ENCODE peak calls at places on chromosomes 16 and 17, in eight cellular contexts. One of them, this sample, is unnamed.

GRCh38 chr16:71421911-71422310 is 19.9 kb downstream of the TLE7 start:
- DNase-seq in effector CD4-positive, alpha-beta T cell: no peak
- DNase-seq in NCI-H748 treated with DMSO at 0.1 percent for 48 hours: no peak
- DNase-seq in iPS-NIHi11: peak
- DNase-seq in stimulated activated CD4-positive, alpha-beta T cell treated with anti-CD3 and anti-CD28 coated beads, Interleukin-1b, Interleukin-23, amount 100 ng/mL, for 24 hours: no peak
- DNase-seq in activated naive CD4-positive, alpha-beta T cell treated with Interleukin-2 at 50 U/mL for 16 hours: peak
- DNase-seq in GM18507: no peak
- DNase-seq in mucosa of gallbladder: no peak
- DNase-seq in this sample: no peak

GRCh38 chr17:54536306-54536705 is 364.3 kb upstream of the TOM1L1 start:
- DNase-seq in NCI-H748 treated with DMSO at 0.1 percent for 48 hours: no peak
- DNase-seq in GM18507: no peak
- DNase-seq in iPS-NIHi11: no peak
- DNase-seq in activated naive CD4-positive, alpha-beta T cell treated with Interleukin-2 at 50 U/mL for 16 hours: no peak
- DNase-seq in mucosa of gallbladder: no peak
- DNase-seq in stimulated activated CD4-positive, alpha-beta T cell treated with anti-CD3 and anti-CD28 coated beads, Interleukin-1b, Interleukin-23, amount 100 ng/mL, for 24 hours: no peak
- DNase-seq in effector CD4-positive, alpha-beta T cell: no peak
- DNase-seq in this sample: no peak

GRCh38 chr17:19502517-19502916 is 31.1 kb upstream of the SLC47A1 start:
- DNase-seq in activated naive CD4-positive, alpha-beta T cell treated with Interleukin-2 at 50 U/mL for 16 hours: peak
- DNase-seq in effector CD4-positive, alpha-beta T cell: no peak
- DNase-seq in GM18507: no peak
- DNase-seq in NCI-H748 treated with DMSO at 0.1 percent for 48 hours: no peak
- DNase-seq in mucosa of gallbladder: no peak
- DNase-seq in iPS-NIHi11: no peak
- DNase-seq in stimulated activated CD4-positive, alpha-beta T cell treated with anti-CD3 and anti-CD28 coated beads, Interleukin-1b, Interleukin-23, amount 100 ng/mL, for 24 hours: no peak
- DNase-seq in this sample: no peak

GRCh38 chr16:67248401-67249177 is at the start of gene SLC9A5:
- DNase-seq in activated naive CD4-positive, alpha-beta T cell treated with Interleukin-2 at 50 U/mL for 16 hours: peak
- DNase-seq in stimulated activated CD4-positive, alpha-beta T cell treated with anti-CD3 and anti-CD28 coated beads, Interleukin-1b, Interleukin-23, amount 100 ng/mL, for 24 hours: no peak
- DNase-seq in iPS-NIHi11: peak
- DNase-seq in mucosa of gallbladder: no peak
- DNase-seq in GM18507: peak
- DNase-seq in NCI-H748 treated with DMSO at 0.1 percent for 48 hours: no peak
- DNase-seq in effector CD4-positive, alpha-beta T cell: no peak
- DNase-seq in this sample: no peak

GRCh38 chr17:82300707-82301270 is 16.6 kb downstream of the CD7 start:
- DNase-seq in GM18507: no peak
- DNase-seq in effector CD4-positive, alpha-beta T cell: peak
- DNase-seq in iPS-NIHi11: peak
- DNase-seq in mucosa of gallbladder: peak
- DNase-seq in stimulated activated CD4-positive, alpha-beta T cell treated with anti-CD3 and anti-CD28 coated beads, Interleukin-1b, Interleukin-23, amount 100 ng/mL, for 24 hours: no peak
- DNase-seq in activated naive CD4-positive, alpha-beta T cell treated with Interleukin-2 at 50 U/mL for 16 hours: peak
- DNase-seq in NCI-H748 treated with DMSO at 0.1 percent for 48 hours: no peak
- DNase-seq in this sample: no peak

GRCh38 chr16:86962259-86962658 is 354.9 kb downstream of the C16orf95 start:
- DNase-seq in activated naive CD4-positive, alpha-beta T cell treated with Interleukin-2 at 50 U/mL for 16 hours: no peak
- DNase-seq in NCI-H748 treated with DMSO at 0.1 percent for 48 hours: no peak
- DNase-seq in mucosa of gallbladder: no peak
- DNase-seq in effector CD4-positive, alpha-beta T cell: no peak
- DNase-seq in iPS-NIHi11: no peak
- DNase-seq in GM18507: no peak
- DNase-seq in stimulated activated CD4-positive, alpha-beta T cell treated with anti-CD3 and anti-CD28 coated beads, Interleukin-1b, Interleukin-23, amount 100 ng/mL, for 24 hours: no peak
- DNase-seq in this sample: no peak

GRCh38 chr16:63890072-63890471 is 1231.8 kb downstream of the CDH11 start:
- DNase-seq in effector CD4-positive, alpha-beta T cell: no peak
- DNase-seq in NCI-H748 treated with DMSO at 0.1 percent for 48 hours: no peak
- DNase-seq in GM18507: no peak
- DNase-seq in activated naive CD4-positive, alpha-beta T cell treated with Interleukin-2 at 50 U/mL for 16 hours: no peak
- DNase-seq in iPS-NIHi11: no peak
- DNase-seq in stimulated activated CD4-positive, alpha-beta T cell treated with anti-CD3 and anti-CD28 coated beads, Interleukin-1b, Interleukin-23, amount 100 ng/mL, for 24 hours: no peak
- DNase-seq in mucosa of gallbladder: peak
- DNase-seq in this sample: no peak

GRCh38 chr16:24124291-24124690 is 131.8 kb upstream of the CACNG3 start:
- DNase-seq in iPS-NIHi11: no peak
- DNase-seq in stimulated activated CD4-positive, alpha-beta T cell treated with anti-CD3 and anti-CD28 coated beads, Interleukin-1b, Interleukin-23, amount 100 ng/mL, for 24 hours: no peak
- DNase-seq in activated naive CD4-positive, alpha-beta T cell treated with Interleukin-2 at 50 U/mL for 16 hours: no peak
- DNase-seq in effector CD4-positive, alpha-beta T cell: no peak
- DNase-seq in NCI-H748 treated with DMSO at 0.1 percent for 48 hours: no peak
- DNase-seq in mucosa of gallbladder: no peak
- DNase-seq in GM18507: no peak
- DNase-seq in this sample: no peak

GRCh38 chr16:20689668-20690067 is 7.8 kb downstream of the ACSM1 start:
- DNase-seq in activated naive CD4-positive, alpha-beta T cell treated with Interleukin-2 at 50 U/mL for 16 hours: no peak
- DNase-seq in iPS-NIHi11: no peak
- DNase-seq in effector CD4-positive, alpha-beta T cell: no peak
- DNase-seq in mucosa of gallbladder: no peak
- DNase-seq in stimulated activated CD4-positive, alpha-beta T cell treated with anti-CD3 and anti-CD28 coated beads, Interleukin-1b, Interleukin-23, amount 100 ng/mL, for 24 hours: no peak
- DNase-seq in GM18507: no peak
- DNase-seq in NCI-H748 treated with DMSO at 0.1 percent for 48 hours: no peak
- DNase-seq in this sample: no peak

GRCh38 chr16:20249247-20249646 is 78.1 kb downstream of the GP2 start:
- DNase-seq in mucosa of gallbladder: no peak
- DNase-seq in activated naive CD4-positive, alpha-beta T cell treated with Interleukin-2 at 50 U/mL for 16 hours: no peak
- DNase-seq in effector CD4-positive, alpha-beta T cell: no peak
- DNase-seq in iPS-NIHi11: no peak
- DNase-seq in stimulated activated CD4-positive, alpha-beta T cell treated with anti-CD3 and anti-CD28 coated beads, Interleukin-1b, Interleukin-23, amount 100 ng/mL, for 24 hours: no peak
- DNase-seq in NCI-H748 treated with DMSO at 0.1 percent for 48 hours: no peak
- DNase-seq in GM18507: no peak
- DNase-seq in this sample: peak

GRCh38 chr17:1422907-1423306 is 22.9 kb upstream of the YWHAE start:
- DNase-seq in GM18507: no peak
- DNase-seq in effector CD4-positive, alpha-beta T cell: no peak
- DNase-seq in stimulated activated CD4-positive, alpha-beta T cell treated with anti-CD3 and anti-CD28 coated beads, Interleukin-1b, Interleukin-23, amount 100 ng/mL, for 24 hours: no peak
- DNase-seq in iPS-NIHi11: no peak
- DNase-seq in activated naive CD4-positive, alpha-beta T cell treated with Interleukin-2 at 50 U/mL for 16 hours: no peak
- DNase-seq in mucosa of gallbladder: no peak
- DNase-seq in NCI-H748 treated with DMSO at 0.1 percent for 48 hours: no peak
- DNase-seq in this sample: no peak

GRCh38 chr16:48358419-48358818 is 26.8 kb downstream of the SIAH1 start:
- DNase-seq in iPS-NIHi11: no peak
- DNase-seq in NCI-H748 treated with DMSO at 0.1 percent for 48 hours: no peak
- DNase-seq in stimulated activated CD4-positive, alpha-beta T cell treated with anti-CD3 and anti-CD28 coated beads, Interleukin-1b, Interleukin-23, amount 100 ng/mL, for 24 hours: no peak
- DNase-seq in mucosa of gallbladder: no peak
- DNase-seq in activated naive CD4-positive, alpha-beta T cell treated with Interleukin-2 at 50 U/mL for 16 hours: no peak
- DNase-seq in GM18507: no peak
- DNase-seq in effector CD4-positive, alpha-beta T cell: no peak
- DNase-seq in this sample: no peak

GRCh38 chr16:17311333-17312099 is 159.2 kb downstream of the XYLT1 start:
- DNase-seq in effector CD4-positive, alpha-beta T cell: no peak
- DNase-seq in stimulated activated CD4-positive, alpha-beta T cell treated with anti-CD3 and anti-CD28 coated beads, Interleukin-1b, Interleukin-23, amount 100 ng/mL, for 24 hours: no peak
- DNase-seq in activated naive CD4-positive, alpha-beta T cell treated with Interleukin-2 at 50 U/mL for 16 hours: no peak
- DNase-seq in GM18507: no peak
- DNase-seq in iPS-NIHi11: no peak
- DNase-seq in NCI-H748 treated with DMSO at 0.1 percent for 48 hours: no peak
- DNase-seq in mucosa of gallbladder: no peak
- DNase-seq in this sample: no peak

GRCh38 chr17:3796110-3796821 is 4.7 kb downstream of the ITGAE start:
- DNase-seq in mucosa of gallbladder: peak
- DNase-seq in stimulated activated CD4-positive, alpha-beta T cell treated with anti-CD3 and anti-CD28 coated beads, Interleukin-1b, Interleukin-23, amount 100 ng/mL, for 24 hours: no peak
- DNase-seq in iPS-NIHi11: no peak
- DNase-seq in NCI-H748 treated with DMSO at 0.1 percent for 48 hours: no peak
- DNase-seq in effector CD4-positive, alpha-beta T cell: peak
- DNase-seq in GM18507: peak
- DNase-seq in activated naive CD4-positive, alpha-beta T cell treated with Interleukin-2 at 50 U/mL for 16 hours: peak
- DNase-seq in this sample: no peak

GRCh38 chr17:34720760-34721159 is 141.4 kb downstream of the TMEM132E start:
- DNase-seq in NCI-H748 treated with DMSO at 0.1 percent for 48 hours: no peak
- DNase-seq in effector CD4-positive, alpha-beta T cell: no peak
- DNase-seq in iPS-NIHi11: no peak
- DNase-seq in stimulated activated CD4-positive, alpha-beta T cell treated with anti-CD3 and anti-CD28 coated beads, Interleukin-1b, Interleukin-23, amount 100 ng/mL, for 24 hours: no peak
- DNase-seq in mucosa of gallbladder: no peak
- DNase-seq in GM18507: no peak
- DNase-seq in activated naive CD4-positive, alpha-beta T cell treated with Interleukin-2 at 50 U/mL for 16 hours: no peak
- DNase-seq in this sample: no peak

GRCh38 chr17:80319999-80320344 is 59.3 kb downstream of the RNF213 start:
- DNase-seq in GM18507: no peak
- DNase-seq in iPS-NIHi11: no peak
- DNase-seq in effector CD4-positive, alpha-beta T cell: no peak
- DNase-seq in mucosa of gallbladder: no peak
- DNase-seq in activated naive CD4-positive, alpha-beta T cell treated with Interleukin-2 at 50 U/mL for 16 hours: no peak
- DNase-seq in NCI-H748 treated with DMSO at 0.1 percent for 48 hours: no peak
- DNase-seq in stimulated activated CD4-positive, alpha-beta T cell treated with anti-CD3 and anti-CD28 coated beads, Interleukin-1b, Interleukin-23, amount 100 ng/mL, for 24 hours: no peak
- DNase-seq in this sample: no peak

GRCh38 chr16:86942469-86943175 is 364.3 kb downstream of the FOXL1 start:
- DNase-seq in stimulated activated CD4-positive, alpha-beta T cell treated with anti-CD3 and anti-CD28 coated beads, Interleukin-1b, Interleukin-23, amount 100 ng/mL, for 24 hours: no peak
- DNase-seq in effector CD4-positive, alpha-beta T cell: no peak
- DNase-seq in NCI-H748 treated with DMSO at 0.1 percent for 48 hours: no peak
- DNase-seq in iPS-NIHi11: no peak
- DNase-seq in GM18507: no peak
- DNase-seq in mucosa of gallbladder: no peak
- DNase-seq in activated naive CD4-positive, alpha-beta T cell treated with Interleukin-2 at 50 U/mL for 16 hours: no peak
- DNase-seq in this sample: no peak

GRCh38 chr17:67063146-67063545 is 18.8 kb downstream of the CACNG1 start:
- DNase-seq in NCI-H748 treated with DMSO at 0.1 percent for 48 hours: no peak
- DNase-seq in effector CD4-positive, alpha-beta T cell: no peak
- DNase-seq in stimulated activated CD4-positive, alpha-beta T cell treated with anti-CD3 and anti-CD28 coated beads, Interleukin-1b, Interleukin-23, amount 100 ng/mL, for 24 hours: no peak
- DNase-seq in mucosa of gallbladder: no peak
- DNase-seq in iPS-NIHi11: no peak
- DNase-seq in activated naive CD4-positive, alpha-beta T cell treated with Interleukin-2 at 50 U/mL for 16 hours: no peak
- DNase-seq in GM18507: no peak
- DNase-seq in this sample: no peak

GRCh38 chr17:14303343-14304221 is 2.7 kb downstream of the HS3ST3B1 start:
- DNase-seq in effector CD4-positive, alpha-beta T cell: peak
- DNase-seq in activated naive CD4-positive, alpha-beta T cell treated with Interleukin-2 at 50 U/mL for 16 hours: peak
- DNase-seq in iPS-NIHi11: no peak
- DNase-seq in GM18507: no peak
- DNase-seq in stimulated activated CD4-positive, alpha-beta T cell treated with anti-CD3 and anti-CD28 coated beads, Interleukin-1b, Interleukin-23, amount 100 ng/mL, for 24 hours: no peak
- DNase-seq in NCI-H748 treated with DMSO at 0.1 percent for 48 hours: no peak
- DNase-seq in mucosa of gallbladder: no peak
- DNase-seq in this sample: peak

GRCh38 chr16:87560428-87561199 is 41.7 kb upstream of the JPH3 start:
- DNase-seq in effector CD4-positive, alpha-beta T cell: no peak
- DNase-seq in iPS-NIHi11: peak
- DNase-seq in stimulated activated CD4-positive, alpha-beta T cell treated with anti-CD3 and anti-CD28 coated beads, Interleukin-1b, Interleukin-23, amount 100 ng/mL, for 24 hours: no peak
- DNase-seq in GM18507: peak
- DNase-seq in mucosa of gallbladder: no peak
- DNase-seq in NCI-H748 treated with DMSO at 0.1 percent for 48 hours: no peak
- DNase-seq in activated naive CD4-positive, alpha-beta T cell treated with Interleukin-2 at 50 U/mL for 16 hours: peak
- DNase-seq in this sample: no peak

GRCh38 chr16:82882249-82882648 is 255.5 kb downstream of the CDH13 start:
- DNase-seq in stimulated activated CD4-positive, alpha-beta T cell treated with anti-CD3 and anti-CD28 coated beads, Interleukin-1b, Interleukin-23, amount 100 ng/mL, for 24 hours: no peak
- DNase-seq in effector CD4-positive, alpha-beta T cell: no peak
- DNase-seq in GM18507: no peak
- DNase-seq in mucosa of gallbladder: no peak
- DNase-seq in iPS-NIHi11: no peak
- DNase-seq in NCI-H748 treated with DMSO at 0.1 percent for 48 hours: no peak
- DNase-seq in activated naive CD4-positive, alpha-beta T cell treated with Interleukin-2 at 50 U/mL for 16 hours: no peak
- DNase-seq in this sample: no peak

GRCh38 chr17:2805961-2806360 is 9.7 kb downstream of the RAP1GAP2 start:
- DNase-seq in effector CD4-positive, alpha-beta T cell: no peak
- DNase-seq in activated naive CD4-positive, alpha-beta T cell treated with Interleukin-2 at 50 U/mL for 16 hours: no peak
- DNase-seq in mucosa of gallbladder: no peak
- DNase-seq in stimulated activated CD4-positive, alpha-beta T cell treated with anti-CD3 and anti-CD28 coated beads, Interleukin-1b, Interleukin-23, amount 100 ng/mL, for 24 hours: no peak
- DNase-seq in GM18507: no peak
- DNase-seq in NCI-H748 treated with DMSO at 0.1 percent for 48 hours: no peak
- DNase-seq in iPS-NIHi11: no peak
- DNase-seq in this sample: no peak

GRCh38 chr17:72422505-72423285 is 301.9 kb downstream of the SOX9 start:
- DNase-seq in stimulated activated CD4-positive, alpha-beta T cell treated with anti-CD3 and anti-CD28 coated beads, Interleukin-1b, Interleukin-23, amount 100 ng/mL, for 24 hours: no peak
- DNase-seq in NCI-H748 treated with DMSO at 0.1 percent for 48 hours: no peak
- DNase-seq in activated naive CD4-positive, alpha-beta T cell treated with Interleukin-2 at 50 U/mL for 16 hours: peak
- DNase-seq in effector CD4-positive, alpha-beta T cell: no peak
- DNase-seq in GM18507: peak
- DNase-seq in mucosa of gallbladder: peak
- DNase-seq in iPS-NIHi11: no peak
- DNase-seq in this sample: no peak

This sample was measured in NCI-H1105 treated with DMSO at 0.1 percent for 48 hours.